ENCODE peak calls at places on chromosome 4, in seven cellular contexts. I is ACHN, J is fibroblast of mammary gland, M is mucosa of descending colon, K is dorsolateral prefrontal cortex, Y is astrocyte of the hippocampus, F is endothelial cell. V is an unnamed sample.

GRCh38 chr4:101807351-101807750 is 16.8 kb downstream of the BANK1 start:
- DNase-seq in I (peak), Y (no peak), M (no peak), J (no peak), K (no peak), F (no peak), V (no peak)

GRCh38 chr4:2907706-2908293 is 55.4 kb downstream of the NOP14 start:
- DNase-seq in J (no peak), Y (no peak), M (no peak), I (no peak), F (no peak), K (no peak), V (no peak)

GRCh38 chr4:3344596-3344995 is 51.8 kb downstream of the RGS12 start:
- DNase-seq in F (no peak), M (no peak), I (no peak), Y (no peak), K (no peak), J (no peak), V (no peak)

GRCh38 chr4:111847256-111848108 is 297.8 kb upstream of the FAM241A start:
- DNase-seq in F (no peak), J (peak), Y (no peak), K (no peak), M (no peak), I (no peak), V (no peak)

GRCh38 chr4:54066718-54067129 is 2.3 kb upstream of the CHIC2 start:
- DNase-seq in M (no peak), K (no peak), F (peak), I (no peak), J (no peak), Y (no peak), V (no peak)

GRCh38 chr4:168534535-168534934 is 37.7 kb downstream of the PALLD start:
- DNase-seq in I (no peak), J (no peak), K (no peak), M (no peak), F (no peak), Y (no peak), V (no peak)

GRCh38 chr4:1192493-1193205 is 20.3 kb upstream of the SPON2 start:
- DNase-seq in K (peak), I (no peak), M (peak), J (no peak), F (no peak), Y (no peak), V (no peak)

GRCh38 chr4:6763330-6763851 is 19.1 kb upstream of the KIAA0232 start:
- DNase-seq in K (no peak), I (no peak), J (no peak), Y (no peak), M (no peak), F (no peak), V (no peak)

GRCh38 chr4:3523628-3524221 is 8.5 kb downstream of the LRPAP1 start:
- DNase-seq in J (no peak), Y (no peak), F (peak), M (peak), K (peak), I (no peak), V (no peak)

GRCh38 chr4:8701101-8702019 is 108.8 kb downstream of the CPZ start:
- DNase-seq in M (no peak), K (no peak), I (no peak), J (no peak), F (no peak), Y (no peak), V (no peak)

GRCh38 chr4:84632092-84632491 is 49.2 kb downstream of the CDS1 start:
- DNase-seq in J (peak), F (no peak), I (no peak), Y (peak), M (no peak), K (no peak), V (no peak)

GRCh38 chr4:125911481-125911880 is 596.7 kb downstream of the FAT4 start:
- DNase-seq in Y (no peak), M (no peak), F (no peak), I (no peak), J (no peak), K (no peak), V (no peak)

GRCh38 chr4:145183023-145183422 is 2.6 kb upstream of the OTUD4 start:
- DNase-seq in M (no peak), I (no peak), K (no peak), Y (no peak), J (no peak), F (no peak), V (no peak)

GRCh38 chr4:10753326-10753725 is 68.8 kb upstream of the CLNK start:
- DNase-seq in J (no peak), M (no peak), I (no peak), K (no peak), Y (no peak), F (no peak), V (no peak)

GRCh38 chr4:104728380-104729122 is 233.9 kb upstream of the CXXC4 start:
- DNase-seq in Y (peak), M (no peak), I (peak), F (no peak), J (peak), K (no peak), V (no peak)

GRCh38 chr4:7824218-7824617 is 115.4 kb downstream of the AFAP1 start:
- DNase-seq in F (no peak), K (no peak), J (no peak), I (no peak), Y (no peak), M (no peak), V (no peak)

GRCh38 chr4:55183926-55184599 is 58.7 kb upstream of the KDR start:
- DNase-seq in I (peak), F (no peak), M (no peak), J (peak), Y (peak), K (no peak), V (no peak)

GRCh38 chr4:170875868-170876267 is 786.1 kb upstream of the AADAT start:
- DNase-seq in J (no peak), K (no peak), I (peak), Y (no peak), M (no peak), F (no peak), V (no peak)

GRCh38 chr4:46839128-46839527 is 69.9 kb downstream of the COX7B2 start:
- DNase-seq in I (no peak), M (no peak), K (no peak), F (no peak), J (no peak), Y (no peak), V (no peak)

GRCh38 chr4:88130544-88131305 is 27.7 kb downstream of the ABCG2 start:
- DNase-seq in I (no peak), J (no peak), K (no peak), F (no peak), Y (no peak), M (no peak), V (no peak)

GRCh38 chr4:74618166-74618565 is 173.2 kb downstream of the AREG start:
- DNase-seq in K (no peak), M (no peak), I (no peak), F (no peak), Y (no peak), J (no peak), V (no peak)

GRCh38 chr4:6991249-6991648 is 51.9 kb upstream of the TADA2B start:
- DNase-seq in K (no peak), F (no peak), I (no peak), M (no peak), Y (no peak), J (no peak), V (no peak)

GRCh38 chr4:129410115-129410514 is 314.2 kb downstream of the C4orf33 start:
- DNase-seq in K (no peak), F (no peak), M (no peak), J (no peak), Y (no peak), I (no peak), V (no peak)

GRCh38 chr4:56863441-56864129 is 42.1 kb upstream of the SPINK2 start:
- DNase-seq in J (peak), K (no peak), M (no peak), F (no peak), Y (no peak), I (no peak), V (no peak)

GRCh38 chr4:169492436-169493163 is 119.8 kb downstream of the NEK1 start:
- DNase-seq in K (no peak), F (peak), Y (peak), I (peak), J (peak), M (no peak), V (no peak)